ENCODE peak calls at places on chromosomes 4 and X, in eight cellular contexts. E, Z, V, R, F, I, J and N are unnamed samples.
A peak's percentile ranks its signal among the peaks of the same experiment; 100 is the strongest.

GRCh38 chr4:105751718-105752299 is 43.2 kb downstream of the GSTCD start:
- DNase-seq in E (no peak), F (no peak), Z (no peak), I (no peak), R (no peak), J (no peak), V (no peak), N (no peak)

GRCh38 chrX:37746268-37746931 is 33.5 kb upstream of the CYBB start:
- DNase-seq in V (peak; percentile 45), J (no peak), F (no peak), Z (no peak), I (no peak), E (no peak), R (peak; percentile 28), N (no peak)

GRCh38 chrX:41384041-41384705 is 50.2 kb downstream of the DDX3X start:
- DNase-seq in R (peak; percentile 79), E (no peak), V (peak; percentile 51), Z (no peak), F (no peak), J (peak; percentile 59), I (peak; percentile 43), N (no peak)

GRCh38 chr4:122591196-122591595 is 29.7 kb downstream of the IL21 start:
- DNase-seq in Z (no peak), J (no peak), I (no peak), E (no peak), R (peak; percentile 33), F (no peak), V (no peak), N (no peak)

GRCh38 chrX:118392726-118393125 is 46.8 kb downstream of the WDR44 start:
- DNase-seq in F (no peak), E (no peak), R (peak; percentile 20), Z (no peak), V (no peak), J (no peak), I (no peak), N (no peak)

GRCh38 chr4:113788888-113789287 is 27.4 kb upstream of the CAMK2D start:
- DNase-seq in F (no peak), Z (no peak), R (no peak), V (no peak), J (no peak), E (no peak), I (no peak), N (no peak)

GRCh38 chrX:23884427-23885024 is 23.2 kb downstream of the APOO start:
- DNase-seq in F (no peak), Z (no peak), V (no peak), R (peak; percentile 41), I (no peak), E (no peak), J (no peak), N (no peak)

GRCh38 chr4:155761916-155762315 is 3.1 kb downstream of the GUCY1B1 start:
- DNase-seq in F (no peak), V (no peak), J (no peak), E (no peak), I (no peak), Z (no peak), R (no peak), N (no peak)

GRCh38 chr4:28886934-28887333 is 1833.2 kb upstream of the PCDH7 start:
- DNase-seq in E (no peak), Z (no peak), R (peak; percentile 18), I (no peak), J (no peak), V (no peak), F (no peak), N (no peak)

GRCh38 chr4:177117256-177117655 is 192.4 kb upstream of the NEIL3 start:
- DNase-seq in R (peak; percentile 59), E (no peak), I (no peak), Z (no peak), J (no peak), F (peak; percentile 4), V (no peak), N (no peak)

GRCh38 chr4:151690164-151690856 is 70.5 kb downstream of the GATB start:
- DNase-seq in F (no peak), Z (no peak), E (no peak), J (no peak), R (peak; percentile 83), V (no peak), I (no peak), N (no peak)

GRCh38 chr4:147546341-147546740 is 65.4 kb downstream of the EDNRA start:
- DNase-seq in R (peak; percentile 96), E (no peak), F (no peak), J (no peak), V (no peak), I (no peak), Z (no peak), N (no peak)

GRCh38 chr4:17324431-17324830 is 187.5 kb downstream of the QDPR start:
- DNase-seq in Z (no peak), J (no peak), E (peak; percentile 42), R (peak; percentile 59), V (peak; percentile 68), F (peak; percentile 44), I (peak; percentile 25), N (no peak)

GRCh38 chr4:3223346-3223745 is 25.6 kb upstream of the MSANTD1 start:
- DNase-seq in F (no peak), I (no peak), Z (no peak), V (no peak), R (no peak), J (no peak), E (no peak), N (no peak)

GRCh38 chr4:1720163-1720983 is 750 bp downstream of the TMEM129 start:
- DNase-seq in F (peak; percentile 49), J (peak; percentile 63), R (peak; percentile 47), I (no peak), Z (peak; percentile 69), V (peak; percentile 68), E (peak; percentile 35), N (no peak)

GRCh38 chr4:62449538-62449937 is 1249.4 kb downstream of the ADGRL3 start:
- DNase-seq in V (no peak), R (no peak), Z (no peak), F (no peak), I (no peak), E (no peak), J (no peak), N (no peak)

GRCh38 chr4:111263836-111264235 is 641.0 kb upstream of the PITX2 start:
- DNase-seq in J (no peak), Z (no peak), F (no peak), I (no peak), V (no peak), E (no peak), R (no peak), N (no peak)

GRCh38 chr4:152189451-152190179 is 346.3 kb downstream of the FBXW7 start:
- DNase-seq in V (no peak), E (no peak), J (no peak), Z (no peak), I (no peak), F (no peak), R (no peak), N (no peak)

GRCh38 chr4:183443609-183444148 is 757 bp upstream of the CDKN2AIP start:
- DNase-seq in E (peak; percentile 76), V (peak; percentile 65), R (no peak), F (no peak), I (no peak), J (no peak), Z (no peak), N (no peak)

GRCh38 chr4:116638592-116638991 is 446.8 kb downstream of the TRAM1L1 start:
- DNase-seq in J (no peak), E (no peak), I (no peak), F (no peak), Z (no peak), R (no peak), V (no peak), N (no peak)

GRCh38 chrX:117982702-117983392 is 133.8 kb downstream of the KLHL13 start:
- DNase-seq in Z (no peak), E (no peak), V (no peak), F (no peak), R (no peak), J (no peak), I (no peak), N (no peak)

GRCh38 chr4:113784497-113785254 is 23.1 kb upstream of the CAMK2D start:
- DNase-seq in J (no peak), V (no peak), F (no peak), E (no peak), Z (no peak), R (peak; percentile 99), I (no peak), N (no peak)

GRCh38 chr4:76697129-76697803 is 200.7 kb downstream of the SOWAHB start:
- DNase-seq in Z (no peak), J (no peak), I (no peak), V (no peak), R (no peak), F (no peak), E (no peak), N (no peak)

GRCh38 chr4:19455850-19456602 is 795.7 kb upstream of the SLIT2 start:
- DNase-seq in J (no peak), I (no peak), V (no peak), Z (no peak), R (no peak), F (no peak), E (no peak), N (no peak)

GRCh38 chr4:88533937-88534750 is 10.6 kb upstream of the PYURF start:
- DNase-seq in J (no peak), F (no peak), E (no peak), V (no peak), Z (no peak), R (peak; percentile 94), I (no peak), N (no peak)

GRCh38 chrX:39418132-39418935 is 617.1 kb downstream of the MID1IP1 start:
- DNase-seq in Z (no peak), E (no peak), J (no peak), I (no peak), R (peak; percentile 16), V (no peak), F (no peak), N (no peak)

GRCh38 chrX:133859860-133860259 is 125.5 kb downstream of the GPC3 start:
- DNase-seq in I (no peak), R (peak; percentile 54), Z (no peak), V (no peak), J (no peak), F (no peak), E (no peak), N (no peak)

GRCh38 chr4:8285143-8285975 is 15.8 kb downstream of the HTRA3 start:
- DNase-seq in Z (no peak), E (no peak), I (no peak), F (no peak), J (peak; percentile 15), V (no peak), R (no peak), N (no peak)

GRCh38 chrX:45749375-45749774 is 548.7 kb upstream of the DIPK2B start:
- DNase-seq in R (no peak), J (no peak), E (no peak), Z (no peak), V (no peak), I (no peak), F (no peak), N (no peak)

GRCh38 chrX:42944381-42944998 is 166.5 kb upstream of the PPP1R2C start:
- DNase-seq in R (no peak), E (no peak), Z (no peak), F (no peak), I (no peak), J (no peak), V (no peak), N (no peak)

GRCh38 chrX:95044331-95044730 is 1370.3 kb downstream of the FAM133A start:
- DNase-seq in E (no peak), Z (no peak), V (no peak), R (no peak), I (no peak), J (no peak), F (no peak), N (no peak)

GRCh38 chrX:46912673-46913491 is 661 bp downstream of the JADE3 start:
- DNase-seq in J (peak; percentile 41), Z (peak; percentile 56), I (peak; percentile 10), E (no peak), R (peak; percentile 20), V (peak; percentile 52), F (peak; percentile 44), N (peak; percentile 71)